ENCODE peak calls at places on chromosomes 4 and X, in nine cellular contexts. V is PC-9, D is A549, Z is ovary, J is uterus, F is Karpas-422, I is right cardiac atrium, N is IMR-90, P is astrocyte. W is an unnamed sample.

GRCh38 chrX:104113237-104113965 is 1.1 kb downstream of the ZCCHC18 start:
- DNase-seq in F (peak; percentile 75), Z (peak; percentile 44), D (peak; percentile 69), J (peak; percentile 47), I (peak; percentile 34), N (peak; percentile 53), P (peak; percentile 31), V (peak; percentile 47), W (no peak)

GRCh38 chr4:173547889-173548288 is 17.9 kb upstream of the HAND2 start:
- DNase-seq in V (no peak), F (no peak), J (no peak), P (no peak), I (no peak), N (no peak), Z (peak; percentile 44), D (no peak), W (no peak)

GRCh38 chr4:164379694-164380093 is 374.2 kb upstream of the SMIM31 start:
- DNase-seq in I (no peak), J (no peak), N (no peak), D (no peak), V (no peak), P (no peak), F (no peak), Z (no peak), W (no peak)

GRCh38 chr4:86338989-86339388 is 20.9 kb downstream of the MAPK10 start:
- DNase-seq in V (peak; percentile 47), P (peak; percentile 93), N (peak; percentile 95), F (no peak), J (peak; percentile 32), I (peak; percentile 14), D (peak; percentile 65), Z (peak; percentile 19), W (no peak)

GRCh38 chrX:19342331-19342906 is 1.3 kb upstream of the PDHA1 start:
- DNase-seq in P (no peak), N (peak; percentile 34), F (peak; percentile 77), V (no peak), D (no peak), I (no peak), Z (no peak), J (no peak), W (no peak)

GRCh38 chr4:84866295-84866694 is 100.2 kb downstream of the WDFY3 start:
- DNase-seq in Z (no peak), N (no peak), I (no peak), F (no peak), V (no peak), P (no peak), D (no peak), J (no peak), W (no peak)

GRCh38 chrX:24426340-24426913 is 38.7 kb upstream of the PDK3 start:
- DNase-seq in N (peak; percentile 12), V (no peak), D (peak; percentile 2), J (no peak), Z (no peak), P (no peak), I (no peak), F (peak; percentile 64), W (no peak)

GRCh38 chr4:79934660-79935059 is 138.4 kb downstream of the ANTXR2 start:
- DNase-seq in F (no peak), I (no peak), V (no peak), J (no peak), D (no peak), P (no peak), N (no peak), Z (no peak), W (no peak)

GRCh38 chr4:78951862-78952472 is 12.7 kb upstream of the PAQR3 start:
- DNase-seq in I (no peak), J (no peak), D (peak; percentile 40), P (no peak), Z (no peak), N (peak; percentile 45), F (peak; percentile 72), V (no peak), W (no peak)

GRCh38 chr4:10102981-10103330 is 13.6 kb downstream of the WDR1 start:
- DNase-seq in I (no peak), V (no peak), J (no peak), P (no peak), D (no peak), Z (no peak), F (no peak), N (no peak), W (no peak)

GRCh38 chr4:155629183-155629825 is 37.3 kb upstream of the GUCY1A1 start:
- DNase-seq in V (no peak), J (no peak), F (no peak), D (no peak), I (no peak), P (peak; percentile 72), N (peak; percentile 59), Z (no peak), W (no peak)

GRCh38 chr4:8200302-8200975 is 1.3 kb downstream of the SH3TC1 start:
- DNase-seq in J (no peak), N (peak; percentile 31), I (peak; percentile 82), V (no peak), D (no peak), F (no peak), Z (no peak), P (no peak), W (peak; percentile 82)

GRCh38 chr4:8197521-8197920 is 1.6 kb upstream of the SH3TC1 start:
- DNase-seq in V (no peak), P (no peak), J (no peak), N (no peak), F (no peak), Z (no peak), I (no peak), D (no peak), W (no peak)

GRCh38 chr4:8198206-8198905 is 734 bp upstream of the SH3TC1 start:
- DNase-seq in F (no peak), J (no peak), N (no peak), I (no peak), V (no peak), D (no peak), Z (no peak), P (no peak), W (no peak)

GRCh38 chr4:8199594-8200301 is 658 bp downstream of the SH3TC1 start:
- DNase-seq in P (no peak), I (no peak), D (no peak), F (no peak), V (no peak), N (no peak), Z (no peak), J (no peak), W (no peak)

GRCh38 chr4:8198906-8199593 is at the start of gene SH3TC1:
- DNase-seq in I (peak; percentile 89), J (peak; percentile 68), Z (peak; percentile 77), D (peak; percentile 76), V (peak; percentile 88), P (peak; percentile 81), F (peak; percentile 79), N (peak; percentile 86), W (peak; percentile 89)
- H3K4me1 ChIP-seq in I (no peaks in the 10 kb centered on the region), J (no peaks in the 10 kb centered on the region), Z (peaks cover 12% of the 10 kb centered on the region), D (peaks cover 27% of the 10 kb centered on the region), V (peaks cover 40% of the 10 kb centered on the region), P (peaks cover 22% of the 10 kb centered on the region), F (peaks cover 36% of the 10 kb centered on the region), N (peaks cover 14% of the 10 kb centered on the region), W (peaks cover 69% of the 10 kb centered on the region)

GRCh38 chr4:73599182-73599581 is 21.1 kb downstream of the RASSF6 start:
- DNase-seq in V (peak; percentile 53), Z (peak; percentile 22), D (peak; percentile 91), N (peak; percentile 73), I (no peak), J (no peak), F (no peak), P (peak; percentile 70), W (no peak)
- H3K27ac ChIP-seq in V (peak overlapping the region; percentile 14), Z (peak overlapping the region; percentile 40), D (peak overlapping the region; percentile 93), N (no peak overlapping the region), I (no peak overlapping the region), J (no peak overlapping the region), F (peak overlapping the region; percentile 75), P (no peak overlapping the region), W (no peak overlapping the region)

GRCh38 chrX:47574609-47575325 is 7.5 kb upstream of the TIMP1 start:
- DNase-seq in V (no peak), Z (peak; percentile 20), J (no peak), D (no peak), F (peak; percentile 11), N (no peak), P (no peak), I (no peak), W (no peak)

GRCh38 chrX:47572773-47573333 is 9.4 kb upstream of the TIMP1 start:
- DNase-seq in N (no peak), Z (no peak), P (no peak), I (no peak), D (no peak), V (no peak), F (peak; percentile 27), J (no peak), W (no peak)

GRCh38 chrX:47574096-47574553 is 8.1 kb upstream of the TIMP1 start:
- DNase-seq in J (no peak), F (peak; percentile 29), D (no peak), P (no peak), V (no peak), Z (peak; percentile 55), N (no peak), I (no peak), W (no peak)

GRCh38 chrX:47571896-47572295 is 10.3 kb upstream of the TIMP1 start:
- DNase-seq in I (no peak), F (no peak), J (no peak), D (no peak), P (no peak), Z (no peak), N (no peak), V (no peak), W (no peak)

DNA sequence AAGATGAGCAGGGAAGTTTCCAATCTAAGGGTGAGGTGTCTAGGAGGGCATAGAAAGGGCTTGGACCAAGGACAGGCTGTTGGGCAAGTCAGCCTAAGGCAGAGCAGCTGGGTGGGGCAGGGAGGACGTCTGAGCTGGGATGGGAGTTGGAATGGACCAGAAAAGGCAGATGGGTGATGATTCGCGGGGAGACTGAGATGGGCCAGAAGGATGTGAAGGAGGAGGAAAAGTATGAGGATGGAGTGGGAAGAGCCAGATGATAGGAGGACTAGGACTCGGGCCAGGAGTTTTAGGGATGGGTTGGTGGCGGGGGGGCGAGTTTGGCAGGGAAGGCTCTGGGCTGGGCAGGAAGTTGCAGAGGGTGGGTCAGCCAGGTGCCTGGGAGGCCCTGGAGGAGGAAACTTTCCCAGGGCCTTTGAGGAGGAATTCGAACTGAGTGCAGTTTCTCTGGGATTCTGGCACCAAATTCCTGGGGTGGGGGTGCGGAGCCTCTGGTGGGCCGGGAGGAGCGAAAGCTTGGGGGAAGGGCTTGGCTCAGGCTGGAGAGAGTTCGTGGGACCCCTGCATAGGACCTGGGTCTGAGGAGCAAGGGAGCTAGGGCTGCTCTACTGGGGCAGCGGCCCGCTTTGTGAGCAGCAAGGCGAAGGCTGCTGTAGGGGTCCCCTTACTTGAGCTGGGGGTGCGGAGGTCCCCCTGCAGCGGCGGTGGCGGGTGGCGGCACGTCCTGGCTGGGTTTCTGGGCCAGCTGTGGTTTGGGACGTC is 8.7 kb upstream of the TIMP1 start:
- DNase-seq in P (peak; percentile 58), V (no peak), F (peak; percentile 27), Z (peak; percentile 84), N (peak; percentile 73), I (peak; percentile 61), J (peak; percentile 69), D (no peak), W (peak; percentile 52)
- H3K4me3 ChIP-seq in P (no peak overlapping the region), V (no peak overlapping the region), F (no peak overlapping the region), Z (peak overlapping the region; percentile 31), N (no peak overlapping the region), I (peak overlapping the region; percentile 48), J (peak overlapping the region; percentile 3), D (no peak overlapping the region), W (peak overlapping the region; percentile 63)

DNA sequence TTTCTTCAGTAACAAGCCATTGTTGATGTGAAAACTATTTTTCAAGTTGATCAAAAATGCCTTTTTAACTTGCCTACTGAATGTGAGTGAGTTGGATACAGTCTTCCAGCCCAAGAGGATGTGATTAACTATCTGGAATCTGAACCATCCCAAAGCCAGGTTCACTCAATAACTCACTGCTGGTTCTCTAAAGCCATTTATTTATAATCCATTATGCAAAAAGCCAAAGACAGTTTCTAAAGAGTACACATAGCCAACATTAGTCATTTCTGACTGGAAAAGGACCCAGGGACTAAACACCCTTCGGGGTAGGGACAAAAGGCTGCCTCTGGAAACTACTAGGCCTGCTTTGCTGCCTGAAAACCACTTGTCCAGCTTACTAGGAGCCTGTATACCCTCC is 109.6 kb downstream of the SHROOM4 start:
- DNase-seq in N (peak; percentile 33), J (no peak), V (no peak), I (no peak), P (peak; percentile 57), F (no peak), Z (no peak), D (no peak), W (no peak)
- H3K4me1 ChIP-seq in N (peaks cover 3% of the 10 kb centered on the region), J (no peaks in the 10 kb centered on the region), V (no peaks in the 10 kb centered on the region), I (peaks cover 6% of the 10 kb centered on the region), P (peaks cover 16% of the 10 kb centered on the region), F (peaks cover 11% of the 10 kb centered on the region), Z (peaks cover 3% of the 10 kb centered on the region), D (no peaks in the 10 kb centered on the region), W (peaks cover 8% of the 10 kb centered on the region)